ENCODE peak calls at places on chromosomes 13 and 19, in six cellular contexts. A, U, B, R, G and Y are unnamed samples.

GRCh38 chr19:53634768-53635167 is 3.0 kb downstream of the DPRX start:
- DNase-seq in A (no peak), U (no peak), B (no peak), R (no peak), G (no peak), Y (no peak)

GRCh38 chr13:23554000-23554399 is 16.2 kb upstream of the TNFRSF19 start:
- DNase-seq in A (no peak), U (no peak), B (no peak), R (no peak), G (no peak), Y (no peak)

GRCh38 chr13:93233997-93234416 is 7.4 kb downstream of the GPC6 start:
- DNase-seq in A (no peak), U (no peak), B (no peak), R (no peak), G (no peak), Y (no peak)

GRCh38 chr13:114234266-114234644 is 442 bp upstream of the CDC16 start:
- DNase-seq in A (no peak), U (no peak), B (no peak), R (no peak), G (no peak), Y (no peak)

GRCh38 chr13:52034616-52035226 is 10.2 kb downstream of the UTP14C start:
- DNase-seq in A (no peak), U (no peak), B (no peak), R (no peak), G (no peak), Y (no peak)

GRCh38 chr13:107202371-107203023 is 634.6 kb upstream of the ARGLU1 start:
- DNase-seq in A (no peak), U (no peak), B (no peak), R (no peak), G (no peak), Y (no peak)

GRCh38 chr13:27975579-27976361 is 6.7 kb upstream of the CDX2 start:
- DNase-seq in A (no peak), U (no peak), B (no peak), R (no peak), G (no peak), Y (no peak)

GRCh38 chr19:12751635-12752034 is at the start of gene BEST2:
- DNase-seq in A (no peak), U (no peak), B (no peak), R (no peak), G (no peak), Y (no peak)

GRCh38 chr19:50639121-50640112 is at the start of gene SYT3:
- DNase-seq in A (no peak), U (no peak), B (peak), R (no peak), G (peak), Y (no peak)

GRCh38 chr19:4278460-4278901 is 585 bp upstream of the SHD start:
- DNase-seq in A (no peak), U (no peak), B (no peak), R (no peak), G (no peak), Y (no peak)

GRCh38 chr19:17454579-17454978 is 6.1 kb upstream of the TMEM221 start:
- DNase-seq in A (no peak), U (no peak), B (no peak), R (no peak), G (no peak), Y (no peak)

GRCh38 chr19:33050110-33050509 is 14.6 kb downstream of the RHPN2 start:
- DNase-seq in A (no peak), U (no peak), B (no peak), R (no peak), G (no peak), Y (no peak)

GRCh38 chr19:41420101-41420880 is 6.9 kb downstream of the B3GNT8 start:
- DNase-seq in A (no peak), U (no peak), B (no peak), R (no peak), G (no peak), Y (no peak)

GRCh38 chr13:32427852-32428580 is at the start of gene N4BP2L1:
- DNase-seq in A (peak), U (no peak), B (peak), R (peak), G (peak), Y (peak)

GRCh38 chr19:2497186-2497585 is 21.3 kb downstream of the GADD45B start:
- DNase-seq in A (no peak), U (no peak), B (no peak), R (no peak), G (no peak), Y (no peak)

GRCh38 chr19:5360003-5360820 is 19.6 kb upstream of the PTPRS start:
- DNase-seq in A (no peak), U (no peak), B (no peak), R (no peak), G (no peak), Y (no peak)

GRCh38 chr13:73059460-73060250 is 850 bp downstream of the KLF5 start:
- DNase-seq in A (peak), U (no peak), B (peak), R (peak), G (peak), Y (peak)